ENCODE peak calls at places on chromosomes 1 and 21, in seven cellular contexts. One of them, this sample, is unnamed. For H3K27me3, the result is how much of the 10 kb centered on the place peaks cover.

GRCh38 chr1:168714012-168714411 is 15.0 kb downstream of the DPT start:
- DNase-seq in heart left ventricle: no peak
- DNase-seq in upper lobe of left lung: no peak
- DNase-seq in stomach: no peak
- DNase-seq in uterus: no peak
- DNase-seq in sigmoid colon: no peak
- DNase-seq in spleen: no peak
- DNase-seq in this sample: no peak

GRCh38 chr1:248802454-248802853 is 23.3 kb downstream of the SH3BP5L start:
- DNase-seq in sigmoid colon: no peak
- DNase-seq in stomach: no peak
- DNase-seq in spleen: peak
- DNase-seq in upper lobe of left lung: no peak
- DNase-seq in uterus: no peak
- DNase-seq in heart left ventricle: no peak
- DNase-seq in this sample: no peak

GRCh38 chr1:179817789-179818188 is 59.8 kb downstream of the TOR1AIP2 start:
- DNase-seq in sigmoid colon: peak
- DNase-seq in uterus: no peak
- DNase-seq in stomach: no peak
- DNase-seq in spleen: peak
- DNase-seq in upper lobe of left lung: no peak
- DNase-seq in heart left ventricle: peak
- DNase-seq in this sample: no peak

GRCh38 chr1:84330125-84330984 is 28.8 kb downstream of the SAMD13 start:
- DNase-seq in spleen: no peak
- DNase-seq in stomach: no peak
- DNase-seq in upper lobe of left lung: no peak
- DNase-seq in heart left ventricle: no peak
- DNase-seq in uterus: no peak
- DNase-seq in sigmoid colon: no peak
- DNase-seq in this sample: no peak

GRCh38 chr21:34122047-34122446 is 48.7 kb downstream of the MRPS6 start:
- DNase-seq in sigmoid colon: no peak
- DNase-seq in upper lobe of left lung: no peak
- DNase-seq in heart left ventricle: no peak
- DNase-seq in spleen: no peak
- DNase-seq in uterus: no peak
- DNase-seq in stomach: peak
- DNase-seq in this sample: no peak

GRCh38 chr1:92446990-92447681 is 39.6 kb downstream of the GFI1 start:
- DNase-seq in heart left ventricle: no peak
- DNase-seq in stomach: no peak
- DNase-seq in upper lobe of left lung: no peak
- DNase-seq in spleen: no peak
- DNase-seq in uterus: no peak
- DNase-seq in sigmoid colon: no peak
- DNase-seq in this sample: no peak

GRCh38 chr1:101291562-101292035 is 54.8 kb downstream of the S1PR1 start:
- DNase-seq in sigmoid colon: no peak
- DNase-seq in heart left ventricle: no peak
- DNase-seq in uterus: no peak
- DNase-seq in spleen: no peak
- DNase-seq in stomach: no peak
- DNase-seq in upper lobe of left lung: peak
- DNase-seq in this sample: no peak

GRCh38 chr1:156508205-156508954 is 7.8 kb upstream of the MEF2D start:
- DNase-seq in spleen: no peak
- DNase-seq in upper lobe of left lung: peak
- DNase-seq in stomach: peak
- DNase-seq in uterus: peak
- DNase-seq in heart left ventricle: peak
- DNase-seq in sigmoid colon: peak
- DNase-seq in this sample: no peak

GRCh38 chr1:89689234-89689633 is 56.3 kb downstream of the LRRC8C start:
- DNase-seq in spleen: no peak
- DNase-seq in stomach: no peak
- DNase-seq in uterus: no peak
- DNase-seq in sigmoid colon: no peak
- DNase-seq in upper lobe of left lung: no peak
- DNase-seq in heart left ventricle: no peak
- DNase-seq in this sample: no peak

GRCh38 chr1:16152521-16153087 is 3.3 kb downstream of the EPHA2 start:
- DNase-seq in stomach: no peak
- DNase-seq in spleen: no peak
- DNase-seq in uterus: no peak
- DNase-seq in upper lobe of left lung: peak
- DNase-seq in sigmoid colon: no peak
- DNase-seq in heart left ventricle: no peak
- DNase-seq in this sample: no peak

GRCh38 chr1:109079240-109079622 is 3.4 kb upstream of the TAF13 start:
- DNase-seq in stomach: no peak
- DNase-seq in uterus: no peak
- DNase-seq in upper lobe of left lung: no peak
- DNase-seq in spleen: no peak
- DNase-seq in sigmoid colon: no peak
- DNase-seq in heart left ventricle: no peak
- DNase-seq in this sample: no peak

GRCh38 chr1:110224240-110224995 is 14.3 kb downstream of the KCNC4 start:
- DNase-seq in heart left ventricle: peak
- DNase-seq in upper lobe of left lung: no peak
- DNase-seq in stomach: no peak
- DNase-seq in uterus: no peak
- DNase-seq in sigmoid colon: no peak
- DNase-seq in spleen: no peak
- DNase-seq in this sample: no peak

GRCh38 chr21:45590246-45590725 is 48.0 kb upstream of the SLC19A1 start:
- DNase-seq in heart left ventricle: peak
- DNase-seq in stomach: peak
- DNase-seq in spleen: peak
- DNase-seq in uterus: peak
- DNase-seq in upper lobe of left lung: peak
- DNase-seq in sigmoid colon: peak
- DNase-seq in this sample: peak

GRCh38 chr21:28801906-28802305 is 190.8 kb downstream of the LTN1 start:
- DNase-seq in heart left ventricle: no peak
- DNase-seq in spleen: no peak
- DNase-seq in upper lobe of left lung: no peak
- DNase-seq in stomach: no peak
- DNase-seq in sigmoid colon: no peak
- DNase-seq in uterus: no peak
- DNase-seq in this sample: no peak

GRCh38 chr1:115469703-115470476 is 131.8 kb upstream of the NGF start:
- DNase-seq in upper lobe of left lung: peak
- DNase-seq in sigmoid colon: no peak
- DNase-seq in heart left ventricle: peak
- DNase-seq in stomach: peak
- DNase-seq in spleen: no peak
- DNase-seq in uterus: peak
- DNase-seq in this sample: peak

GRCh38 chr1:35851175-35851869 is 31.7 kb upstream of the AGO1 start:
- DNase-seq in uterus: peak
- DNase-seq in sigmoid colon: no peak
- DNase-seq in upper lobe of left lung: no peak
- DNase-seq in stomach: no peak
- DNase-seq in heart left ventricle: no peak
- DNase-seq in spleen: no peak
- DNase-seq in this sample: no peak

GRCh38 chr1:167984886-167985489 is 48.1 kb upstream of the MPC2 start:
- DNase-seq in sigmoid colon: no peak
- DNase-seq in spleen: no peak
- DNase-seq in stomach: no peak
- DNase-seq in uterus: no peak
- DNase-seq in heart left ventricle: no peak
- DNase-seq in upper lobe of left lung: no peak
- DNase-seq in this sample: no peak

GRCh38 chr1:162358928-162359327 is 17.7 kb downstream of the SPATA46 start:
- DNase-seq in upper lobe of left lung: no peak
- DNase-seq in sigmoid colon: no peak
- DNase-seq in stomach: no peak
- DNase-seq in spleen: no peak
- DNase-seq in heart left ventricle: no peak
- DNase-seq in uterus: no peak
- DNase-seq in this sample: no peak

GRCh38 chr1:3858231-3858981 is 1.1 kb downstream of the DFFB start:
- DNase-seq in uterus: no peak
- DNase-seq in sigmoid colon: no peak
- DNase-seq in heart left ventricle: no peak
- DNase-seq in stomach: peak
- DNase-seq in spleen: peak
- DNase-seq in upper lobe of left lung: peak
- DNase-seq in this sample: no peak

GRCh38 chr1:58819719-58820118 is 35.9 kb upstream of the JUN start:
- DNase-seq in spleen: no peak
- DNase-seq in sigmoid colon: no peak
- DNase-seq in stomach: no peak
- DNase-seq in heart left ventricle: no peak
- DNase-seq in uterus: no peak
- DNase-seq in upper lobe of left lung: no peak
- DNase-seq in this sample: no peak

GRCh38 chr1:11156958-11157357 is 32.2 kb upstream of the ANGPTL7 start:
- DNase-seq in heart left ventricle: no peak
- DNase-seq in stomach: no peak
- DNase-seq in uterus: no peak
- DNase-seq in sigmoid colon: peak
- DNase-seq in upper lobe of left lung: no peak
- DNase-seq in spleen: no peak
- DNase-seq in this sample: no peak

GRCh38 chr1:29688477-29689365 is 452.4 kb downstream of the PTPRU start:
- DNase-seq in heart left ventricle: no peak
- DNase-seq in uterus: no peak
- DNase-seq in upper lobe of left lung: peak
- DNase-seq in sigmoid colon: peak
- DNase-seq in stomach: no peak
- DNase-seq in spleen: no peak
- DNase-seq in this sample: peak

GRCh38 chr1:36182734-36183133 is 26.8 kb downstream of the MAP7D1 start:
- DNase-seq in stomach: no peak
- DNase-seq in heart left ventricle: no peak
- DNase-seq in sigmoid colon: no peak
- DNase-seq in uterus: no peak
- DNase-seq in upper lobe of left lung: no peak
- DNase-seq in spleen: no peak
- DNase-seq in this sample: no peak

GRCh38 chr1:67672260-67672803 is 12.7 kb upstream of the GADD45A start:
- DNase-seq in sigmoid colon: no peak
- DNase-seq in upper lobe of left lung: no peak
- DNase-seq in uterus: no peak
- DNase-seq in stomach: no peak
- DNase-seq in spleen: no peak
- DNase-seq in heart left ventricle: no peak
- DNase-seq in this sample: no peak

GRCh38 chr1:8135250-8135649 is 109.1 kb upstream of the ERRFI1 start:
- DNase-seq in upper lobe of left lung: no peak
- DNase-seq in uterus: no peak
- DNase-seq in heart left ventricle: no peak
- DNase-seq in sigmoid colon: no peak
- DNase-seq in stomach: no peak
- DNase-seq in spleen: no peak
- DNase-seq in this sample: no peak

GRCh38 chr21:37074195-37074510 is 1.1 kb downstream of the TTC3 start:
- DNase-seq in heart left ventricle: no peak
- DNase-seq in upper lobe of left lung: peak
- DNase-seq in sigmoid colon: no peak
- DNase-seq in spleen: no peak
- DNase-seq in uterus: no peak
- DNase-seq in stomach: no peak
- DNase-seq in this sample: no peak

GRCh38 chr21:40053007-40053406 is 185.8 kb downstream of the PCP4 start:
- DNase-seq in uterus: peak
- DNase-seq in spleen: no peak
- DNase-seq in stomach: no peak
- DNase-seq in upper lobe of left lung: peak
- DNase-seq in sigmoid colon: peak
- DNase-seq in heart left ventricle: no peak
- DNase-seq in this sample: no peak

GRCh38 chr1:156663178-156663577 is 14.0 kb downstream of the NES start:
- DNase-seq in stomach: no peak
- DNase-seq in spleen: no peak
- DNase-seq in upper lobe of left lung: no peak
- DNase-seq in uterus: peak
- DNase-seq in sigmoid colon: peak
- DNase-seq in heart left ventricle: no peak
- DNase-seq in this sample: no peak

GRCh38 chr1:155729031-155729898 is 40.4 kb downstream of the DAP3 start:
- DNase-seq in stomach: peak
- DNase-seq in upper lobe of left lung: peak
- DNase-seq in uterus: peak
- DNase-seq in heart left ventricle: no peak
- DNase-seq in sigmoid colon: peak
- DNase-seq in spleen: no peak
- DNase-seq in this sample: no peak

GRCh38 chr1:7578206-7578605 is 192.9 kb upstream of the VAMP3 start:
- DNase-seq in spleen: peak
- DNase-seq in sigmoid colon: peak
- DNase-seq in heart left ventricle: no peak
- DNase-seq in stomach: no peak
- DNase-seq in upper lobe of left lung: no peak
- DNase-seq in uterus: no peak
- DNase-seq in this sample: peak

GRCh38 chr1:28104866-28105467 is 16.6 kb upstream of the EYA3 start:
- DNase-seq in sigmoid colon: no peak
- DNase-seq in heart left ventricle: no peak
- DNase-seq in upper lobe of left lung: peak
- DNase-seq in stomach: peak
- DNase-seq in uterus: no peak
- DNase-seq in spleen: no peak
- DNase-seq in this sample: no peak
- TF ChIP-seq POLR2A in sigmoid colon: no peak
- TF ChIP-seq POLR2A in heart left ventricle: no peak
- TF ChIP-seq POLR2A in upper lobe of left lung: no peak
- TF ChIP-seq POLR2A in stomach: no peak
- TF ChIP-seq POLR2A in uterus: no peak
- TF ChIP-seq POLR2A in spleen: no peak
- TF ChIP-seq POLR2A in this sample: no peak

GRCh38 chr1:18940303-18941020 is 16.0 kb downstream of the IFFO2 start:
- DNase-seq in sigmoid colon: no peak
- DNase-seq in spleen: no peak
- DNase-seq in stomach: no peak
- DNase-seq in uterus: no peak
- DNase-seq in heart left ventricle: no peak
- DNase-seq in upper lobe of left lung: no peak
- DNase-seq in this sample: no peak
- H3K27ac ChIP-seq in sigmoid colon: peak
- H3K27ac ChIP-seq in spleen: no peak
- H3K27ac ChIP-seq in stomach: no peak
- H3K27ac ChIP-seq in uterus: no peak
- H3K27ac ChIP-seq in heart left ventricle: no peak
- H3K27ac ChIP-seq in upper lobe of left lung: no peak
- H3K27ac ChIP-seq in this sample: no peak

GRCh38 chr1:152072311-152072710 is 16.6 kb downstream of the TCHHL1 start:
- DNase-seq in uterus: no peak
- DNase-seq in sigmoid colon: no peak
- DNase-seq in heart left ventricle: no peak
- DNase-seq in spleen: no peak
- DNase-seq in stomach: no peak
- DNase-seq in upper lobe of left lung: no peak
- DNase-seq in this sample: no peak
- H3K27me3 ChIP-seq in uterus: under half
- H3K27me3 ChIP-seq in sigmoid colon: under half
- H3K27me3 ChIP-seq in heart left ventricle: under half
- H3K27me3 ChIP-seq in spleen: under half
- H3K27me3 ChIP-seq in stomach: under half
- H3K27me3 ChIP-seq in upper lobe of left lung: under half
- H3K27me3 ChIP-seq in this sample: under half

GRCh38 chr1:65429078-65429477 is 8.6 kb downstream of the LEPR start:
- DNase-seq in stomach: no peak
- DNase-seq in spleen: no peak
- DNase-seq in heart left ventricle: no peak
- DNase-seq in uterus: no peak
- DNase-seq in upper lobe of left lung: no peak
- DNase-seq in sigmoid colon: no peak
- DNase-seq in this sample: no peak
- TF ChIP-seq POLR2A in stomach: no peak
- TF ChIP-seq POLR2A in spleen: no peak
- TF ChIP-seq POLR2A in heart left ventricle: no peak
- TF ChIP-seq POLR2A in uterus: no peak
- TF ChIP-seq POLR2A in upper lobe of left lung: no peak
- TF ChIP-seq POLR2A in sigmoid colon: no peak
- TF ChIP-seq POLR2A in this sample: no peak

This sample was measured in right lobe of liver.